ENCODE peak calls at places on chromosomes 13 and 19, in seven cellular contexts. M is stimulated activated CD8-positive, alpha-beta memory T cell treated with anti-CD3 and anti-CD28 coated beads, Interleukin-4, amount 100 ng/mL, for 48 hours; P is GM04504; A is effector memory CD4-positive, alpha-beta T cell; T is hypothalamus; U is AG10803; L is stimulated activated CD4-positive, alpha-beta T cell treated with anti-CD3 and anti-CD28 coated beads, Interleukin-15, amount 100 ng/mL, for 1 hour. N is an unnamed sample.

GRCh38 chr19:17145546-17146497 is 69.3 kb upstream of the USE1 start:
- DNase-seq in U (no peak), A (no peak), P (no peak), M (no peak), L (no peak), T (no peak), N (no peak)

GRCh38 chr13:28579334-28579733 is 79.6 kb upstream of the POMP start:
- DNase-seq in P (no peak), T (no peak), L (no peak), M (no peak), U (no peak), A (no peak), N (no peak)

GRCh38 chr19:31627824-31628223 is 278.6 kb upstream of the TSHZ3 start:
- DNase-seq in T (no peak), A (no peak), P (no peak), L (no peak), M (no peak), U (no peak), N (no peak)

GRCh38 chr19:28009696-28010095 is 1203.3 kb downstream of the UQCRFS1 start:
- DNase-seq in U (peak), L (no peak), A (no peak), M (no peak), T (no peak), P (no peak), N (no peak)

GRCh38 chr19:12065100-12065538 is 588 bp downstream of the ZNF844 start:
- DNase-seq in L (no peak), A (no peak), T (no peak), P (no peak), U (peak), M (peak), N (no peak)

GRCh38 chr19:49011194-49011593 is 5.7 kb downstream of the LHB start:
- DNase-seq in T (no peak), P (no peak), L (no peak), A (no peak), M (no peak), U (no peak), N (no peak)

GRCh38 chr19:56104423-56104822 is 16.7 kb downstream of the ZNF787 start:
- DNase-seq in U (no peak), A (no peak), M (no peak), T (no peak), L (no peak), P (no peak), N (no peak)

GRCh38 chr13:21744149-21744548 is 73.3 kb downstream of the FGF9 start:
- DNase-seq in L (no peak), M (no peak), P (no peak), U (no peak), A (no peak), T (no peak), N (no peak)

GRCh38 chr19:29375429-29376093 is 150.2 kb upstream of the VSTM2B start:
- DNase-seq in L (no peak), A (no peak), U (no peak), P (no peak), T (no peak), M (peak), N (no peak)

GRCh38 chr13:90039516-90039915 is 1308.0 kb upstream of the MIR17HG start:
- DNase-seq in L (no peak), A (no peak), M (no peak), P (no peak), U (no peak), T (no peak), N (no peak)

GRCh38 chr19:1826557-1827521 is 14.8 kb upstream of the ATP8B3 start:
- DNase-seq in L (no peak), A (no peak), M (no peak), P (no peak), U (no peak), T (no peak), N (no peak)

GRCh38 chr13:59774511-59774911 is 389.2 kb downstream of the DIAPH3 start:
- DNase-seq in L (no peak), P (peak), U (peak), A (no peak), T (no peak), M (no peak), N (no peak)

GRCh38 chr13:51501592-51502205 is 48.9 kb upstream of the INTS6 start:
- DNase-seq in A (no peak), L (no peak), M (no peak), P (no peak), U (peak), T (no peak), N (no peak)

GRCh38 chr13:29266743-29267142 is 328.7 kb downstream of the SLC7A1 start:
- DNase-seq in T (no peak), U (no peak), L (no peak), A (no peak), P (no peak), M (no peak), N (no peak)

GRCh38 chr13:74287672-74288169 is 153.5 kb upstream of the KLF12 start:
- DNase-seq in U (peak), L (peak), M (peak), T (peak), A (peak), P (no peak), N (peak)

GRCh38 chr19:51698296-51698695 is 5.2 kb downstream of the SPACA6 start:
- DNase-seq in T (no peak), P (no peak), L (no peak), U (peak), M (no peak), A (no peak), N (no peak)

GRCh38 chr19:4722671-4723464 is 774 bp downstream of the DPP9 start:
- DNase-seq in L (no peak), T (peak), U (peak), A (no peak), M (peak), P (peak), N (no peak)

GRCh38 chr19:8017808-8018207 is 12.4 kb upstream of the ELAVL1 start:
- DNase-seq in T (no peak), U (no peak), M (no peak), L (no peak), A (peak), P (no peak), N (no peak)

GRCh38 chr19:28961772-28962500 is 251.0 kb downstream of the UQCRFS1 start:
- DNase-seq in A (no peak), L (no peak), P (no peak), U (peak), M (no peak), T (no peak), N (no peak)

GRCh38 chr19:28358604-28359003 is 854.3 kb downstream of the UQCRFS1 start:
- DNase-seq in M (no peak), P (no peak), L (no peak), A (no peak), U (no peak), T (no peak), N (no peak)

GRCh38 chr19:29538651-29539050 is 12.9 kb downstream of the VSTM2B start:
- DNase-seq in A (no peak), M (no peak), P (no peak), U (no peak), T (no peak), L (no peak), N (no peak)

GRCh38 chr19:45854167-45854778 is 8.7 kb downstream of the SYMPK start:
- DNase-seq in U (no peak), A (no peak), P (no peak), L (no peak), M (no peak), T (no peak), N (no peak)

GRCh38 chr19:5050905-5051304 is 82.0 kb downstream of the KDM4B start:
- DNase-seq in A (no peak), U (no peak), T (no peak), P (no peak), M (no peak), L (no peak), N (no peak)

GRCh38 chr19:13846533-13847032 is 30.4 kb upstream of the NANOS3 start:
- DNase-seq in A (peak), U (peak), M (peak), P (peak), L (peak), T (peak), N (peak)

GRCh38 chr19:41868989-41869300 is 8.1 kb upstream of the CD79A start:
- DNase-seq in U (no peak), T (no peak), M (no peak), A (no peak), P (no peak), L (no peak), N (no peak)

GRCh38 chr13:113860051-113860471 is 3.8 kb downstream of the GAS6 start:
- DNase-seq in T (no peak), M (peak), U (no peak), A (no peak), L (no peak), P (no peak), N (no peak)

GRCh38 chr13:40496035-40496810 is 170.2 kb downstream of the FOXO1 start:
- DNase-seq in P (no peak), M (peak), T (no peak), L (no peak), U (no peak), A (no peak), N (no peak)

GRCh38 chr19:56107626-56108351 is 13.3 kb downstream of the ZNF787 start:
- DNase-seq in U (no peak), L (no peak), P (no peak), A (no peak), T (peak), M (no peak), N (no peak)

GRCh38 chr13:53028637-53029121 is at the start of gene OLFM4:
- DNase-seq in M (no peak), L (no peak), A (no peak), T (no peak), U (no peak), P (no peak), N (no peak)

GRCh38 chr13:46526763-46527162 is 26.2 kb upstream of the LRCH1 start:
- DNase-seq in L (no peak), T (no peak), A (no peak), M (no peak), P (no peak), U (no peak), N (no peak)

GRCh38 chr19:44847144-44848035 is 1.3 kb downstream of the NECTIN2 start:
- DNase-seq in L (no peak), M (peak), U (peak), T (no peak), P (peak), A (peak), N (no peak)

N was measured in effector memory CD8-positive, alpha-beta T cell.